ENCODE peak calls at places on chromosome 11, in seven cellular contexts. Y is neuronal stem cell, X is IMR-90, K is trophoblast cell, T is H9, N is H1, L is mesenchymal stem cell. V is an unnamed sample.

GRCh38 chr11:111303476-111303875 is 5.1 kb downstream of the POU2AF3 start:
- DNase-seq in X (no peak), Y (no peak), K (no peak), L (no peak), N (no peak), T (no peak), V (no peak)

GRCh38 chr11:107606122-107606521 is 15.2 kb downstream of the ELMOD1 start:
- DNase-seq in Y (no peak), K (no peak), T (peak; percentile 51), L (no peak), N (no peak), X (no peak), V (peak; percentile 46)

GRCh38 chr11:66280428-66280827 is 2.5 kb downstream of the CNIH2 start:
- DNase-seq in K (no peak), T (no peak), N (no peak), L (no peak), X (no peak), Y (no peak), V (no peak)

GRCh38 chr11:60928563-60929001 is 4.3 kb downstream of the TMEM132A start:
- DNase-seq in X (no peak), L (no peak), N (no peak), K (no peak), Y (no peak), T (no peak), V (no peak)

GRCh38 chr11:112374486-112375140 is 114.0 kb upstream of the PLET1 start:
- DNase-seq in K (no peak), X (no peak), T (no peak), L (no peak), Y (no peak), N (no peak), V (peak; percentile 47)

GRCh38 chr11:33926954-33927552 is 35.2 kb upstream of the LMO2 start:
- DNase-seq in K (no peak), L (no peak), N (no peak), Y (no peak), T (no peak), X (no peak), V (no peak)

GRCh38 chr11:21412652-21413383 is 743.4 kb downstream of the NELL1 start:
- DNase-seq in Y (no peak), L (no peak), K (no peak), N (no peak), X (no peak), T (no peak), V (no peak)

GRCh38 chr11:61793084-61793828 is 545 bp downstream of the FEN1 start:
- DNase-seq in X (no peak), T (no peak), N (no peak), K (no peak), L (no peak), Y (no peak), V (no peak)

GRCh38 chr11:19577849-19578619 is 134.6 kb upstream of the NAV2 start:
- DNase-seq in K (no peak), L (peak; percentile 60), Y (no peak), N (no peak), T (no peak), X (peak; percentile 66), V (no peak)

GRCh38 chr11:12841946-12842630 is 167.0 kb upstream of the RASSF10 start:
- DNase-seq in N (no peak), K (peak; percentile 41), Y (no peak), T (no peak), L (peak; percentile 79), X (peak; percentile 84), V (peak; percentile 72)

GRCh38 chr11:81237139-81237538 is 1496.5 kb downstream of the FAM181B start:
- DNase-seq in Y (peak; percentile 50), K (peak; percentile 7), N (no peak), X (peak; percentile 4), L (peak; percentile 59), T (no peak), V (peak; percentile 68)

GRCh38 chr11:117186431-117186761 is 7.9 kb downstream of the SIDT2 start:
- DNase-seq in X (no peak), N (no peak), K (no peak), Y (no peak), L (no peak), T (no peak), V (no peak)
- H3K4me2 ChIP-seq in X (no peak overlapping the region), N (no peak overlapping the region), K (no peak overlapping the region), Y (no peak overlapping the region), L (no peak overlapping the region), T (no peak overlapping the region), V (no peak overlapping the region)

GRCh38 chr11:77287615-77288273 is 13.7 kb downstream of the GDPD4 start:
- DNase-seq in N (no peak), K (no peak), T (no peak), X (peak; percentile 97), L (peak; percentile 64), Y (no peak), V (no peak)

GRCh38 chr11:77283101-77283500 is 18.4 kb downstream of the GDPD4 start:
- DNase-seq in N (no peak), X (no peak), K (no peak), L (no peak), T (no peak), Y (no peak), V (no peak)

GRCh38 chr11:77284476-77285468 is 16.7 kb downstream of the GDPD4 start:
- DNase-seq in K (no peak), N (no peak), Y (no peak), X (no peak), T (no peak), L (no peak), V (no peak)

GRCh38 chr11:77289737-77290136 is 11.7 kb downstream of the GDPD4 start:
- DNase-seq in L (no peak), Y (no peak), T (no peak), X (no peak), K (no peak), N (no peak), V (no peak)

DNA sequence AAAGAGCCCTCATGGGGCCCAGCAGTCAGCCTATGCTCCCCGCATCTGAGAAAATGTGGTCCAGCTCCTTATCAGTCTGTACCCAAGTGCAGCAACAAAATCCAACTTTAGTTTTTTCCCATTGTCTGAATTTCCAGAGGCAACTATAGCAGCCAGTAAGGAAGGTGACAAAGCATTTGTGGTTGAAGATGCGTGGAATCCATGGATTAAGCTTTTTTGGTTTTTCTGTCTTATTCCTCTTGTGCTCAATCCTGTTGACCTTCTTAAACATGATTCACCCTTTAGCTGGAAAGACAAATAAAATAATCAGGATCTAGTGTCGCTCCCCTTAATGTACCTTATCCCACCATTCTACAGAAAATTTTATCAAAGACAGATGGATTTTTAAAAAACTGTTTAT is 14.3 kb downstream of the GDPD4 start:
- DNase-seq in K (no peak), N (no peak), T (no peak), Y (no peak), L (no peak), X (peak; percentile 26), V (no peak)
- H4K8ac ChIP-seq in K (no peak overlapping the region), N (no peak overlapping the region), T (no peak overlapping the region), Y (no peak overlapping the region), L (no peak overlapping the region), X (peak overlapping the region; percentile 13), V (no peak overlapping the region)

GRCh38 chr11:44776840-44777536 is 50.2 kb downstream of the TSPAN18 start:
- DNase-seq in T (peak; percentile 15), K (no peak), L (no peak), N (peak; percentile 43), Y (no peak), X (no peak), V (no peak)
- H3K4ac ChIP-seq in T (no peak overlapping the region), K (no peak overlapping the region), L (no peak overlapping the region), N (no peak overlapping the region), Y (no peak overlapping the region), X (no peak overlapping the region), V (no peak overlapping the region)

GRCh38 chr11:75307058-75307457 is 44.4 kb downstream of the ARRB1 start:
- DNase-seq in N (no peak), K (no peak), X (no peak), L (no peak), Y (no peak), T (no peak), V (no peak)
- H3K4me2 ChIP-seq in N (no peak overlapping the region), K (no peak overlapping the region), X (no peak overlapping the region), L (no peak overlapping the region), Y (no peak overlapping the region), T (no peak overlapping the region), V (no peak overlapping the region)

DNA sequence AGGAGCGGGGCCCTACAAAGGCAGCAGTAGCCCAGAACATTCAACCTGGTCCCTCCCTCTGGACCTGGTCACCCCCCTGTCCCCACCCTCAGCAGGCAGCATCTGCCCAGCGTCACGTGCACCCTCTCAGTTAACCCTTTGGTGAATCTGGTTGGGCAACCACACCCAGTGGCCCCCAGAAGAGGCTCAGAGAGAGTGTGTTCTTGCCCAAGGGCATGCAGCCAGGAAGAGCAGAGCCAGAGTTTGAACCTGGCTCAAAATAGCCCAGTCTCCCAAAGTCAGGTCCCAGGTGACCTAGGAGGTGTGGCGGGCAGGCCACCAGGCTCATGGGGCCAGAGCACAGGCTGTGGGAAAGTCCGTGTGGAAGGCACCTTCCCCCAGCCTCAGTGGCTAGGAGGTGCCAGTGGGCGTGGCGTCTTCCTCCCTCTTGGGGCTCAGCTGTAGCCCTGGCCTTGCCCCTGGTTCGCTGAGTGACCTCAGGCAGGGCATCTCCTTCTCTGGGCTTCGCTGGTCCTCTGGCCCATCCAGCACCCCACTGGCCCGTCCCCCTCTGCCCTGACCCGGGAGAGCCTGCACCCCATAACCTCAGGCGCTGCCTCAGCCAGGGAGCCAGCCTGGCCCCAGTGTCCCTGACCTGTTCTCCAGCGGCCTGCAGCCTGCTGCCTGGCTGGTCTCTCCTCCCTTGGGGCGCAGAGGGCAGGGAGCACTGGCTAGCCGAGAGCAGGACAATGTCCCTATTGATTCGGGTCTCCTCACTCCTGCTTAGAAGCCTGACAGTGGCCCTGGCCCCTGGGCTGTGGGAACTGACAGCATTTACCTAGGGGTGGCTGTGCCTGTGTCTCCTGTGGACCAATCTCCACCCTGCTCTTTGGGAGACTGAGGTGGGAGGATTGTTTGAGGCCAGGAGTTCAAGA is 7.0 kb downstream of the ALDH3B1 start:
- DNase-seq in T (no peak), L (no peak), N (no peak), Y (no peak), K (no peak), X (no peak), V (no peak)
- H4K8ac ChIP-seq in T (no peak overlapping the region), L (no peak overlapping the region), N (peak overlapping the region; percentile 62), Y (no peak overlapping the region), K (no peak overlapping the region), X (no peak overlapping the region), V (no peak overlapping the region)

GRCh38 chr11:95327273-95327948 is 96.4 kb upstream of the SESN3 start:
- DNase-seq in T (no peak), X (no peak), Y (no peak), K (no peak), L (no peak), N (no peak), V (peak; percentile 7)
- H3K4ac ChIP-seq in T (no peak overlapping the region), X (no peak overlapping the region), Y (no peak overlapping the region), K (peak overlapping the region; percentile 66), L (no peak overlapping the region), N (no peak overlapping the region), V (no peak overlapping the region)

DNA sequence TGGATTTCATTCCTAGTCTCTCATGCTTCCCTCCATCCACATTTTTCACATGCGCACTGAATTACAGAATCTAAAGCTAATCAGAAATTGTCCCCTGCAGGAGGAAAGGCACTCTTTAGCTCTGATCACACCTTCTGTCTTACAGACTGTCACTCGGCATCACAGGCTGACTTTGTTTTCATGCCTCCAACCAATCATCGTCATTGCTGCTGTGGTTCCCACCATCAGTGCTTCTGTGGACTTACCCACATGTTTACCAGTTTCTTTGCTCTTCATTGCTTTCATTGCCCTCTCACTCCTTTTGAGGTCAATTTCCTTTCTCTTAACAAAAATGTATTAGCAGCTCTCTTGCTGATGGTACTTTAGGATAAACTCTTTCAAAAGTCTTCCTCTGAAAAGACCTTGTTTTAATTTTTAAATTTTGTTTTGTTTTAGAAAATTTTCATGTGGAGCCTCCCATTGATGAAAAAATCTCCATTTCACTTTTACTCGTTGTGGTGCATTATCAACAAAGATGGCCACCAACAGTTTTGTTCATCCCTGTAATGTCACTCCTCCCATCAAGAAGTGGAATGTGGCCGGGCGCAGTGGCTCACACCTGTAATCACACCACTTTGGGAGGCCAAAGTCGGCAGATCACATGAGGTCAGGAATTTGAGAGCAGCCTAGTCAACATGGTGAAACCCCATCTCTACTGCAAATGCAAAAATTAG is 20.2 kb upstream of the TREH start:
- DNase-seq in Y (no peak), K (no peak), N (no peak), L (no peak), T (no peak), X (no peak), V (peak; percentile 64)
- H3K4me2 ChIP-seq in Y (no peak overlapping the region), K (no peak overlapping the region), N (no peak overlapping the region), L (no peak overlapping the region), T (no peak overlapping the region), X (no peak overlapping the region), V (no peak overlapping the region)